ENCODE peak calls at places on chromosomes 2 and 18, in six cellular contexts. N, L, F, V, Y and Q are unnamed samples.

GRCh38 chr2:173043897-173044472 is 31.7 kb upstream of the MAP3K20 start:
- DNase-seq in N (no peak), L (no peak), F (no peak), V (no peak), Y (no peak), Q (no peak)

GRCh38 chr2:12557688-12558087 is 159.0 kb upstream of the TRIB2 start:
- DNase-seq in N (no peak), L (no peak), F (no peak), V (no peak), Y (no peak), Q (no peak)

GRCh38 chr18:74183110-74183509 is 34.8 kb downstream of the TIMM21 start:
- DNase-seq in N (no peak), L (no peak), F (no peak), V (no peak), Y (no peak), Q (no peak)

GRCh38 chr2:54183281-54183680 is 67.9 kb downstream of the ACYP2 start:
- DNase-seq in N (no peak), L (no peak), F (no peak), V (no peak), Y (no peak), Q (no peak)

GRCh38 chr2:71936076-71937030 is 211.3 kb downstream of the CYP26B1 start:
- DNase-seq in N (no peak), L (peak), F (no peak), V (peak), Y (no peak), Q (no peak)

GRCh38 chr2:204886713-204887112 is 341.4 kb downstream of the PARD3B start:
- DNase-seq in N (no peak), L (no peak), F (no peak), V (no peak), Y (no peak), Q (no peak)

GRCh38 chr2:6072757-6073156 is 380.6 kb downstream of the SOX11 start:
- DNase-seq in N (no peak), L (no peak), F (no peak), V (no peak), Y (no peak), Q (no peak)

GRCh38 chr2:33395660-33396249 is 80.7 kb upstream of the RASGRP3 start:
- DNase-seq in N (peak), L (peak), F (no peak), V (peak), Y (peak), Q (peak)

GRCh38 chr2:69449906-69450305 is 12.7 kb upstream of the NFU1 start:
- DNase-seq in N (no peak), L (no peak), F (no peak), V (no peak), Y (no peak), Q (peak)

GRCh38 chr2:159262226-159262625 is 24.3 kb downstream of the WDSUB1 start:
- DNase-seq in N (no peak), L (no peak), F (no peak), V (no peak), Y (no peak), Q (peak)

GRCh38 chr2:205245652-205246051 is 436.6 kb upstream of the NRP2 start:
- DNase-seq in N (no peak), L (no peak), F (no peak), V (no peak), Y (no peak), Q (peak)

GRCh38 chr2:60858897-60859311 is 22.5 kb upstream of the REL start:
- DNase-seq in N (no peak), L (no peak), F (no peak), V (no peak), Y (no peak), Q (no peak)

GRCh38 chr18:60982296-60982695 is 350.9 kb upstream of the CDH20 start:
- DNase-seq in N (no peak), L (no peak), F (no peak), V (no peak), Y (no peak), Q (no peak)

GRCh38 chr2:172726172-172726735 is 9.4 kb upstream of the RAPGEF4 start:
- DNase-seq in N (peak), L (no peak), F (no peak), V (no peak), Y (no peak), Q (peak)

GRCh38 chr2:197131558-197131855 is 179.1 kb downstream of the ANKRD44 start:
- DNase-seq in N (no peak), L (no peak), F (no peak), V (no peak), Y (no peak), Q (no peak)

GRCh38 chr2:144514731-144515424 is 5.0 kb downstream of the ZEB2 start:
- DNase-seq in N (no peak), L (no peak), F (no peak), V (no peak), Y (no peak), Q (no peak)

GRCh38 chr2:61138859-61139258 is 23.1 kb upstream of the C2orf74 start:
- DNase-seq in N (no peak), L (no peak), F (no peak), V (no peak), Y (no peak), Q (no peak)

GRCh38 chr2:23823863-23824262 is 103.1 kb downstream of the ATAD2B start:
- DNase-seq in N (no peak), L (no peak), F (no peak), V (no peak), Y (no peak), Q (no peak)

GRCh38 chr2:156399950-156400703 is 36.1 kb upstream of the GPD2 start:
- DNase-seq in N (peak), L (peak), F (peak), V (peak), Y (peak), Q (peak)

GRCh38 chr2:187500585-187501359 is 52.7 kb upstream of the CALCRL start:
- DNase-seq in N (peak), L (peak), F (no peak), V (no peak), Y (no peak), Q (peak)

GRCh38 chr2:1788478-1788959 is 44.2 kb upstream of the PXDN start:
- DNase-seq in N (no peak), L (no peak), F (no peak), V (no peak), Y (no peak), Q (no peak)

GRCh38 chr2:25606892-25607291 is 66.5 kb downstream of the DTNB start:
- DNase-seq in N (peak), L (peak), F (no peak), V (no peak), Y (no peak), Q (peak)

GRCh38 chr2:77823028-77823427 is 300.9 kb upstream of the LRRTM4 start:
- DNase-seq in N (no peak), L (no peak), F (no peak), V (no peak), Y (no peak), Q (no peak)

GRCh38 chr2:54348672-54349071 is 92.6 kb upstream of the TSPYL6 start:
- DNase-seq in N (no peak), L (no peak), F (peak), V (no peak), Y (peak), Q (peak)

GRCh38 chr2:196991061-196991460 is 64.6 kb upstream of the PGAP1 start:
- DNase-seq in N (no peak), L (no peak), F (no peak), V (no peak), Y (no peak), Q (no peak)

GRCh38 chr2:37568565-37568964 is 102.9 kb downstream of the CDC42EP3 start:
- DNase-seq in N (no peak), L (peak), F (no peak), V (no peak), Y (no peak), Q (no peak)

GRCh38 chr2:217277646-217278048 is 417.8 kb upstream of the TNP1 start:
- DNase-seq in N (peak), L (no peak), F (peak), V (no peak), Y (no peak), Q (peak)

GRCh38 chr18:55106906-55107305 is 147.6 kb upstream of the CCDC68 start:
- DNase-seq in N (no peak), L (no peak), F (no peak), V (no peak), Y (no peak), Q (no peak)

GRCh38 chr2:129242201-129242710 is 737.2 kb upstream of the RAB6C start:
- DNase-seq in N (no peak), L (no peak), F (no peak), V (no peak), Y (no peak), Q (no peak)

GRCh38 chr2:70498528-70498927 is 55.1 kb downstream of the TGFA start:
- DNase-seq in N (no peak), L (no peak), F (no peak), V (no peak), Y (no peak), Q (no peak)

GRCh38 chr2:162890690-162891311 is 52.2 kb upstream of the KCNH7 start:
- DNase-seq in N (peak), L (peak), F (no peak), V (no peak), Y (no peak), Q (peak)

GRCh38 chr2:221517362-221518121 is 54.6 kb downstream of the EPHA4 start:
- DNase-seq in N (peak), L (no peak), F (peak), V (peak), Y (no peak), Q (no peak)

GRCh38 chr18:34650121-34650545 is 60.0 kb upstream of the DTNA start:
- DNase-seq in N (no peak), L (no peak), F (no peak), V (no peak), Y (no peak), Q (peak)

GRCh38 chr2:169513926-169514325 is 4.4 kb downstream of the KLHL41 start:
- DNase-seq in N (no peak), L (peak), F (no peak), V (no peak), Y (peak), Q (peak)

GRCh38 chr2:11133238-11133935 is 21.9 kb upstream of the SLC66A3 start:
- DNase-seq in N (no peak), L (no peak), F (no peak), V (no peak), Y (no peak), Q (no peak)

GRCh38 chr2:46451131-46451711 is 28.1 kb upstream of the TMEM247 start:
- DNase-seq in N (no peak), L (no peak), F (no peak), V (no peak), Y (no peak), Q (peak)

GRCh38 chr2:66872926-66873714 is 438.2 kb downstream of the MEIS1 start:
- DNase-seq in N (no peak), L (no peak), F (no peak), V (no peak), Y (no peak), Q (no peak)

GRCh38 chr18:11826836-11827235 is 24.4 kb upstream of the CHMP1B start:
- DNase-seq in N (peak), L (no peak), F (no peak), V (no peak), Y (no peak), Q (no peak)
- TF ChIP-seq CTCF in N (no peak), L (peak), F (no peak), V (no peak), Y (no peak), Q (no peak)

GRCh38 chr2:421406-421805 is 133.5 kb upstream of the ALKAL2 start:
- DNase-seq in N (no peak), L (no peak), F (no peak), V (no peak), Y (no peak), Q (no peak)

GRCh38 chr2:423479-423878 is 135.6 kb upstream of the ALKAL2 start:
- DNase-seq in N (no peak), L (no peak), F (no peak), V (no peak), Y (no peak), Q (no peak)

GRCh38 chr2:422676-423435 is 135.0 kb upstream of the ALKAL2 start:
- DNase-seq in N (no peak), L (no peak), F (no peak), V (no peak), Y (no peak), Q (no peak)

GRCh38 chr2:425947-426346 is 138.1 kb upstream of the ALKAL2 start:
- DNase-seq in N (no peak), L (no peak), F (no peak), V (no peak), Y (no peak), Q (no peak)

GRCh38 chr2:424306-425172 is 136.6 kb upstream of the ALKAL2 start:
- DNase-seq in N (peak), L (no peak), F (no peak), V (no peak), Y (no peak), Q (peak)
- H3K4me3 ChIP-seq in N (no peak), L (no peak), F (no peak), V (no peak), Y (no peak), Q (no peak)

GRCh38 chr2:237434916-237435315 is 21.0 kb upstream of the COL6A3 start:
- DNase-seq in N (no peak), L (peak), F (no peak), V (no peak), Y (no peak), Q (peak)

GRCh38 chr2:237431372-237431771 is 17.4 kb upstream of the COL6A3 start:
- DNase-seq in N (no peak), L (no peak), F (no peak), V (no peak), Y (no peak), Q (peak)

GRCh38 chr2:237431856-237432255 is 17.9 kb upstream of the COL6A3 start:
- DNase-seq in N (no peak), L (no peak), F (no peak), V (no peak), Y (no peak), Q (no peak)

GRCh38 chr2:237433920-237434319 is 20.0 kb upstream of the COL6A3 start:
- DNase-seq in N (no peak), L (no peak), F (no peak), V (no peak), Y (no peak), Q (no peak)

DNA sequence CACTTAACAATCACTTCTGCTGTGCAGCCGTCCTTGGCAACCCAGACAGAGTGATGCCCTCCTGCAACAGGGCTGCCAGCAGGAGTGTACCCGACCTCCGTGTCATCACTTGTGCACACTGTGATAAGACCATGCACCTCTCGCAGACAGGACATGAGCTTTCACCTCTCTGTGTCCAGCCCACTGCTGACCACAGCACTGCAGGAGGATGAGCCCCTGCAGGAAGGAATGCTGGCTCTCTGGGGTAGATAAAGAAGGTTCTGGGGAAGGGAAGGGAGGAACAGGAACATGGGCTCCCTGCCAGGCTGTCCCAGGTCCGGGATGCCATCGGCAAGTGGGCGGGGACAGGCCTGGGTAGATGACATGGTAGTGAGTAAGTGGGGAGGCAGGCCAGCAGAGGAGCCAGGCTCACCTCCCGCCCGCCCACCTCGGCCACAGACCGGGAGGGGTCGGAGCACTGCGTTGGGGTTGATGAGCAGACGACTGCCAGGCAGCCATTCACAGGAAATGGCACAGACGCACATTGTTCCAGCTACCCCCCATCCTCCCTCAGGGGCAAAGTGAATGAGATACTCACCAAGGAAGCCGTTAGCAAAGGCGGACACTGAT is 18.6 kb upstream of the COL6A3 start:
- DNase-seq in N (peak), L (no peak), F (no peak), V (no peak), Y (no peak), Q (peak)
- TF ChIP-seq CTCF in N (no peak), L (no peak), F (no peak), V (no peak), Y (no peak), Q (peak)

GRCh38 chr2:26679857-26680256 is 12.7 kb upstream of the KCNK3 start:
- DNase-seq in N (no peak), L (no peak), F (no peak), V (no peak), Y (no peak), Q (no peak)
- H3K4me3 ChIP-seq in N (no peak), L (no peak), F (no peak), V (no peak), Y (no peak), Q (no peak)